ENCODE peak calls at places on chromosomes 16 and 17, in seven cellular contexts. One of them, this sample, is unnamed.

GRCh38 chr17:62692721-62693431 is 65.4 kb downstream of the MRC2 start:
- DNase-seq in uterus: no peak
- DNase-seq in sigmoid colon: no peak
- DNase-seq in H1: no peak
- DNase-seq in IMR-90: no peak
- DNase-seq in gastrocnemius medialis: no peak
- DNase-seq in right lobe of liver: no peak
- DNase-seq in this sample: no peak

GRCh38 chr17:14207791-14208190 is 28.9 kb downstream of the CDRT15 start:
- DNase-seq in uterus: no peak
- DNase-seq in sigmoid colon: no peak
- DNase-seq in H1: no peak
- DNase-seq in IMR-90: no peak
- DNase-seq in gastrocnemius medialis: no peak
- DNase-seq in right lobe of liver: no peak
- DNase-seq in this sample: no peak

GRCh38 chr17:44775838-44776621 is 17.2 kb downstream of the ADAM11 start:
- DNase-seq in uterus: peak; percentile 96
- DNase-seq in sigmoid colon: no peak
- DNase-seq in H1: no peak
- DNase-seq in IMR-90: no peak
- DNase-seq in gastrocnemius medialis: no peak
- DNase-seq in right lobe of liver: no peak
- DNase-seq in this sample: no peak

GRCh38 chr16:49550666-49551065 is 177.1 kb downstream of the C16orf78 start:
- DNase-seq in uterus: no peak
- DNase-seq in sigmoid colon: no peak
- DNase-seq in H1: no peak
- DNase-seq in IMR-90: no peak
- DNase-seq in gastrocnemius medialis: no peak
- DNase-seq in right lobe of liver: no peak
- DNase-seq in this sample: no peak

GRCh38 chr17:75457047-75457654 is 716 bp downstream of the TMEM94 start:
- DNase-seq in uterus: peak; percentile 52
- DNase-seq in sigmoid colon: no peak
- DNase-seq in H1: no peak
- DNase-seq in IMR-90: peak; percentile 45
- DNase-seq in gastrocnemius medialis: no peak
- DNase-seq in right lobe of liver: peak; percentile 42
- DNase-seq in this sample: no peak

GRCh38 chr17:29388937-29389336 is 1.2 kb upstream of the TAOK1 start:
- DNase-seq in uterus: no peak
- DNase-seq in sigmoid colon: no peak
- DNase-seq in H1: no peak
- DNase-seq in IMR-90: no peak
- DNase-seq in gastrocnemius medialis: no peak
- DNase-seq in right lobe of liver: no peak
- DNase-seq in this sample: no peak

GRCh38 chr16:27241658-27242057 is 26.9 kb downstream of the NSMCE1 start:
- DNase-seq in uterus: no peak
- DNase-seq in sigmoid colon: peak; percentile 60
- DNase-seq in H1: no peak
- DNase-seq in IMR-90: peak; percentile 29
- DNase-seq in gastrocnemius medialis: no peak
- DNase-seq in right lobe of liver: no peak
- DNase-seq in this sample: no peak

GRCh38 chr16:56451753-56452689 is 667 bp downstream of the OGFOD1 start:
- DNase-seq in uterus: no peak
- DNase-seq in sigmoid colon: no peak
- DNase-seq in H1: no peak
- DNase-seq in IMR-90: peak; percentile 31
- DNase-seq in gastrocnemius medialis: peak; percentile 72
- DNase-seq in right lobe of liver: peak; percentile 55
- DNase-seq in this sample: no peak

GRCh38 chr17:39281806-39282205 is 56.1 kb upstream of the STAC2 start:
- DNase-seq in uterus: no peak
- DNase-seq in sigmoid colon: no peak
- DNase-seq in H1: no peak
- DNase-seq in IMR-90: peak; percentile 48
- DNase-seq in gastrocnemius medialis: no peak
- DNase-seq in right lobe of liver: no peak
- DNase-seq in this sample: no peak

GRCh38 chr17:81865733-81866439 is 5.3 kb downstream of the ARHGDIA start:
- DNase-seq in uterus: peak; percentile 44
- DNase-seq in sigmoid colon: no peak
- DNase-seq in H1: no peak
- DNase-seq in IMR-90: no peak
- DNase-seq in gastrocnemius medialis: no peak
- DNase-seq in right lobe of liver: peak; percentile 94
- DNase-seq in this sample: no peak

GRCh38 chr17:81867952-81868673 is 3.0 kb downstream of the ARHGDIA start:
- DNase-seq in uterus: no peak
- DNase-seq in sigmoid colon: no peak
- DNase-seq in H1: no peak
- DNase-seq in IMR-90: no peak
- DNase-seq in gastrocnemius medialis: no peak
- DNase-seq in right lobe of liver: peak; percentile 49
- DNase-seq in this sample: no peak

GRCh38 chr17:81867123-81867951 is 3.8 kb downstream of the ARHGDIA start:
- DNase-seq in uterus: no peak
- DNase-seq in sigmoid colon: no peak
- DNase-seq in H1: no peak
- DNase-seq in IMR-90: peak; percentile 52
- DNase-seq in gastrocnemius medialis: no peak
- DNase-seq in right lobe of liver: peak; percentile 65
- DNase-seq in this sample: no peak

GRCh38 chr17:81865358-81865732 is 5.0 kb upstream of the P4HB start:
- DNase-seq in uterus: no peak
- DNase-seq in sigmoid colon: no peak
- DNase-seq in H1: no peak
- DNase-seq in IMR-90: no peak
- DNase-seq in gastrocnemius medialis: no peak
- DNase-seq in right lobe of liver: no peak
- DNase-seq in this sample: no peak

GRCh38 chr17:81866440-81867122 is 4.6 kb downstream of the ARHGDIA start:
- DNase-seq in uterus: no peak
- DNase-seq in sigmoid colon: no peak
- DNase-seq in H1: no peak
- DNase-seq in IMR-90: no peak
- DNase-seq in gastrocnemius medialis: no peak
- DNase-seq in right lobe of liver: no peak
- DNase-seq in this sample: no peak
- TF ChIP-seq POLR2A in uterus: no peak
- TF ChIP-seq POLR2A in sigmoid colon: no peak
- TF ChIP-seq POLR2A in H1: no peak
- TF ChIP-seq POLR2A in IMR-90: no peak
- TF ChIP-seq POLR2A in gastrocnemius medialis: no peak
- TF ChIP-seq POLR2A in right lobe of liver: no peak
- TF ChIP-seq POLR2A in this sample: no peak

DNA sequence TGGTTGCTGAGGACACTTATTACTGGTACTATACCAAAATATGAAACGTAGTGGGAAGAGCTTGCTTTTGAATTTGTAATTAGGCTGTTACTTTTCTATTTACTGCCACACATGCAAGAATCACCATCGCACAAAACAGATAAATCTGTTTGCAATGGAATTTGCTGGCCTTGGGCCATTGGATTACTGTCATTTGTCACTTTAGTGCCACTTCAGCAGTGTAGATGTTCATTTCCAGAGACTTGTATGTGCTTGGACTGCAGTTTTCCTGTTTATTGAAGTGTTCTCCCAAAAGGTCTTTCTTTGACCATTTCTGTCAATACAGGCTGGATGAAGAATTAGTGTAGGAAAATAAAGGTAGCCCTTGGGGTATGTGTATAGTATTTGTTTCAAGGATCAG is 4.5 kb downstream of the USP10 start:
- DNase-seq in uterus: no peak
- DNase-seq in sigmoid colon: no peak
- DNase-seq in H1: no peak
- DNase-seq in IMR-90: no peak
- DNase-seq in gastrocnemius medialis: no peak
- DNase-seq in right lobe of liver: no peak
- DNase-seq in this sample: no peak
- H3K4me1 ChIP-seq in uterus: no peaks in the 10 kb centered on the region
- H3K4me1 ChIP-seq in sigmoid colon: peaks cover 57% of the 10 kb centered on the region
- H3K4me1 ChIP-seq in H1: peaks cover 8% of the 10 kb centered on the region
- H3K4me1 ChIP-seq in IMR-90: peaks cover 4% of the 10 kb centered on the region
- H3K4me1 ChIP-seq in gastrocnemius medialis: peaks cover 35% of the 10 kb centered on the region
- H3K4me1 ChIP-seq in right lobe of liver: no peaks in the 10 kb centered on the region
- H3K4me1 ChIP-seq in this sample: peaks cover 19% of the 10 kb centered on the region

GRCh38 chr17:17811381-17812210 is 25.2 kb downstream of the SREBF1 start:
- DNase-seq in uterus: peak; percentile 42
- DNase-seq in sigmoid colon: no peak
- DNase-seq in H1: no peak
- DNase-seq in IMR-90: no peak
- DNase-seq in gastrocnemius medialis: no peak
- DNase-seq in right lobe of liver: no peak
- DNase-seq in this sample: no peak

GRCh38 chr17:17808706-17809432 is 27.9 kb downstream of the SREBF1 start:
- DNase-seq in uterus: no peak
- DNase-seq in sigmoid colon: peak; percentile 86
- DNase-seq in H1: no peak
- DNase-seq in IMR-90: peak; percentile 37
- DNase-seq in gastrocnemius medialis: no peak
- DNase-seq in right lobe of liver: no peak
- DNase-seq in this sample: no peak

GRCh38 chr17:17809527-17810373 is 27.0 kb downstream of the SREBF1 start:
- DNase-seq in uterus: peak; percentile 84
- DNase-seq in sigmoid colon: peak; percentile 86
- DNase-seq in H1: peak; percentile 50
- DNase-seq in IMR-90: no peak
- DNase-seq in gastrocnemius medialis: no peak
- DNase-seq in right lobe of liver: no peak
- DNase-seq in this sample: peak; percentile 36

GRCh38 chr17:17812211-17813054 is 24.4 kb downstream of the SREBF1 start:
- DNase-seq in uterus: peak; percentile 88
- DNase-seq in sigmoid colon: peak; percentile 89
- DNase-seq in H1: no peak
- DNase-seq in IMR-90: peak; percentile 41
- DNase-seq in gastrocnemius medialis: peak; percentile 49
- DNase-seq in right lobe of liver: peak; percentile 79
- DNase-seq in this sample: peak; percentile 85

DNA sequence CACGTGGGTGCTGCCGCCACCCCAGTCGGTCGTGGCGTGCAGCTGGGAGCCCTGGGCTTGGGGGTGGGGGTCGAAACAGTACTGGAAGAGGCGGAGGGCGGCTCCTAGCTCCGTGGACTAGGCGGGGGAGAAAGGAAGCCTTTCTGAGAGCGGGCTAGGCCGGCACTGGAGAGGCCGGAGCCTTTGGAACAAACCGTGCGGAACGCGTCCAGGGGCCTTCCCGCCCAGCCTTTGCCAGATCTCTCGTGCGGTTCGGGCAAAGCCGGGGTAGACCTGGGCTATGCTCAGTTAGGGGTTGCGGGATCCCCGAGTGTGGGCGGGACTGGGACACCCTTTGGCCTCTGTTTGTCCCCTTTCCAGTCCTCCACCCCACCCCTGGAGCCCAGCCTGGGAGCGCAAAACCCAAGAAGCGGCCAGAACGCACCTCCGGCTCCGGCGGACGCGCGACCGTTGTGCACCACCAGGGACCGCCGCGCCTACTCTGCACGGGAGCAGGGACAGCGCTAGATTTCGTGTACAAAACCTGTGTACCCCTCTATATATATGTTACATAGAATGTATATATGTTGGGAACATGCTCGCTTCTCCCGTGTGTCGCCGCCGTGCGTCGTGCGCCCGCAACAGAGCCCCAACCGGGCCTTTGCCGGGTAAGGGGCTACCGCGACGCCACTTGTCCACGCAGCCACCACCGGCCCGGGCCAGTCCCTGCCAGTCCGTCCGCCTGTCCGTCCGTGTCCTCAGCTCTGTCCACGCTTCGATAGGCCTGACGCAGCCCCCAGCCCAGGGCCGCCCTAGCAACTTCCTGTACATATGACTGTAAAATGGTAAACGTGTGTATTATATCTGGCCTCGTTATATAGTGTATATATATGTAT is 26.2 kb downstream of the SREBF1 start:
- DNase-seq in uterus: peak; percentile 69
- DNase-seq in sigmoid colon: no peak
- DNase-seq in H1: no peak
- DNase-seq in IMR-90: no peak
- DNase-seq in gastrocnemius medialis: no peak
- DNase-seq in right lobe of liver: peak; percentile 59
- DNase-seq in this sample: no peak
- H3K4me3 ChIP-seq in uterus: peak overlapping the region; percentile 22
- H3K4me3 ChIP-seq in sigmoid colon: peak overlapping the region; percentile 4
- H3K4me3 ChIP-seq in H1: peak overlapping the region; percentile 70
- H3K4me3 ChIP-seq in IMR-90: no peak overlapping the region
- H3K4me3 ChIP-seq in gastrocnemius medialis: no peak overlapping the region
- H3K4me3 ChIP-seq in right lobe of liver: peak overlapping the region; percentile 26
- H3K4me3 ChIP-seq in this sample: peak overlapping the region; percentile 31

DNA sequence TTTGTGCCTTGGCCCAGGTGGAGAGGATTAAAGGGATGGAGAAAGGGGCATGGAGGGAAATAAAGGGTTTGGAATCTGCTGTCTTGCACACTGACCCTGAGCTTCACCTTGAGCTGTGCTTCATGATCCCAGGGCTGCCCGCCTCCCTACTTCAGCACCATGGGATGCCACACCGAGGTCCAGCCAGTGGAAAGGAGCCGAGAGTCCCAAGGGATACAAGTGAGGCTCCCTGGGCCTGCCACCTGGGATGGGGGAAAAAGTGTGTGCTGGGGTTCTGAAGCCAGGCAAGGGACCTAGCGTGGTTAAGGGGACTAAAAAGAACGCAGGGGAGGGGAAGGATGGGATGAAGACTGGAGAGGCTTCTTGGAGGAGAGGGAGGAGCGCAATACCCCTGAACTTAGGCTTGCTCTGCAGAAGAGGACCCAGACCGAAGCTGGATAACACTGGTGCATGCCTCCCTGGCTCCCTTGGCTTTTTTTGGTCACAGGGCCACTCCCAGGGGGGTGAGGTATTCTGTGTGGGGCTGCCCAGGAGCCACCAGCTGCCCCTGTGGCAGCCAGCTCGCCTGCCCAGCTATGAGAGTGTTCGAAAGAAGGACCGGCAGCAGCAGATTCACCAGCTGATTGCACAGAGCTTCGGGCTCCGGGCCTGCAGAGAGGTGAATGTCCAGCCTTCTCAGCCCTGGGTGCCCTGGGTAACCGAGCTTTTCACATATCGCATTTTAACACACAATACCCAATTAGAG is 7.2 kb downstream of the MRPL27 start:
- DNase-seq in uterus: no peak
- DNase-seq in sigmoid colon: peak; percentile 46
- DNase-seq in H1: no peak
- DNase-seq in IMR-90: no peak
- DNase-seq in gastrocnemius medialis: no peak
- DNase-seq in right lobe of liver: no peak
- DNase-seq in this sample: no peak
- TF ChIP-seq POLR2A in uterus: no peak
- TF ChIP-seq POLR2A in sigmoid colon: no peak
- TF ChIP-seq POLR2A in H1: no peak
- TF ChIP-seq POLR2A in IMR-90: no peak
- TF ChIP-seq POLR2A in gastrocnemius medialis: no peak
- TF ChIP-seq POLR2A in right lobe of liver: no peak
- TF ChIP-seq POLR2A in this sample: no peak

DNA sequence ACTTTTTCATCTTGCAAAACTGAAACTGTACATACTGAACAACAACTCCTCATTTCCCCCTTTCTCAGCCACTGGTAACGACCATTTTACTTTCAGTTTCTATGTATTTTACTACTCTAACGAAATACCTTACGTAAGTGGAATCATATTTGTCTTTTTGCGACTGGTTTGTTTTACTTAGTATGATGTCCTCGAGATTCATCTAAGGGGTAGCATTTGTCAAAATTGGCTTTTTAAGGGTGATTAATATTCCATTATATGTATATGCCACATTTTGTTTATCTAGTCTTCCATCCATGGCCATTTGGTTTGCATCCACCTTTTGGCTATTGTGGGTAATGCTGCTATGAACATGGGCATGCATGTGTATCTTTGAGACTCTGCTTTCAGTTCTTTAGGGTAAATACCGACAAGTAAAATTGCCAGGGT is 10.4 kb downstream of the KPNB1 start:
- DNase-seq in uterus: no peak
- DNase-seq in sigmoid colon: no peak
- DNase-seq in H1: no peak
- DNase-seq in IMR-90: no peak
- DNase-seq in gastrocnemius medialis: no peak
- DNase-seq in right lobe of liver: no peak
- DNase-seq in this sample: no peak
- H3K4me1 ChIP-seq in uterus: no peaks in the 10 kb centered on the region
- H3K4me1 ChIP-seq in sigmoid colon: peaks cover 18% of the 10 kb centered on the region
- H3K4me1 ChIP-seq in H1: peaks cover 6% of the 10 kb centered on the region
- H3K4me1 ChIP-seq in IMR-90: no peaks in the 10 kb centered on the region
- H3K4me1 ChIP-seq in gastrocnemius medialis: peaks cover 12% of the 10 kb centered on the region
- H3K4me1 ChIP-seq in right lobe of liver: no peaks in the 10 kb centered on the region
- H3K4me1 ChIP-seq in this sample: no peaks in the 10 kb centered on the region